ENCODE peak calls at places on chromosome 19, in six cellular contexts. One of them, this sample, is unnamed.

GRCh38 chr19:24033962-24034342 is 53.0 kb upstream of the ZNF254 start:
- DNase-seq in stimulated activated CD4-positive, alpha-beta T cell treated with anti-CD3 and anti-CD28 coated beads, TNF-alpha, amount 100 ng/mL, for 48 hours: no peak
- DNase-seq in B cell: peak
- DNase-seq in Ammon's horn: peak
- DNase-seq in glomerular endothelial cell: peak
- DNase-seq in brain microvascular endothelial cell: peak
- DNase-seq in this sample: peak

GRCh38 chr19:12987781-12988180 is 7.5 kb upstream of the NFIX start:
- DNase-seq in stimulated activated CD4-positive, alpha-beta T cell treated with anti-CD3 and anti-CD28 coated beads, TNF-alpha, amount 100 ng/mL, for 48 hours: no peak
- DNase-seq in glomerular endothelial cell: no peak
- DNase-seq in B cell: no peak
- DNase-seq in brain microvascular endothelial cell: no peak
- DNase-seq in Ammon's horn: no peak
- DNase-seq in this sample: no peak

GRCh38 chr19:48419158-48419920 is 25.9 kb downstream of the GRIN2D start:
- DNase-seq in glomerular endothelial cell: no peak
- DNase-seq in B cell: peak
- DNase-seq in stimulated activated CD4-positive, alpha-beta T cell treated with anti-CD3 and anti-CD28 coated beads, TNF-alpha, amount 100 ng/mL, for 48 hours: peak
- DNase-seq in Ammon's horn: peak
- DNase-seq in brain microvascular endothelial cell: peak
- DNase-seq in this sample: peak

GRCh38 chr19:55018633-55019032 is 19.4 kb downstream of the GP6 start:
- DNase-seq in glomerular endothelial cell: no peak
- DNase-seq in brain microvascular endothelial cell: no peak
- DNase-seq in stimulated activated CD4-positive, alpha-beta T cell treated with anti-CD3 and anti-CD28 coated beads, TNF-alpha, amount 100 ng/mL, for 48 hours: no peak
- DNase-seq in B cell: no peak
- DNase-seq in Ammon's horn: no peak
- DNase-seq in this sample: no peak

GRCh38 chr19:45172173-45172572 is 5.9 kb downstream of the TRAPPC6A start:
- DNase-seq in B cell: no peak
- DNase-seq in stimulated activated CD4-positive, alpha-beta T cell treated with anti-CD3 and anti-CD28 coated beads, TNF-alpha, amount 100 ng/mL, for 48 hours: no peak
- DNase-seq in Ammon's horn: no peak
- DNase-seq in glomerular endothelial cell: no peak
- DNase-seq in brain microvascular endothelial cell: no peak
- DNase-seq in this sample: no peak

GRCh38 chr19:27746691-27747380 is 1466.1 kb downstream of the UQCRFS1 start:
- DNase-seq in B cell: no peak
- DNase-seq in brain microvascular endothelial cell: peak
- DNase-seq in glomerular endothelial cell: no peak
- DNase-seq in stimulated activated CD4-positive, alpha-beta T cell treated with anti-CD3 and anti-CD28 coated beads, TNF-alpha, amount 100 ng/mL, for 48 hours: no peak
- DNase-seq in Ammon's horn: peak
- DNase-seq in this sample: no peak

GRCh38 chr19:10155834-10156233 is 36.1 kb upstream of the EIF3G start:
- DNase-seq in Ammon's horn: no peak
- DNase-seq in stimulated activated CD4-positive, alpha-beta T cell treated with anti-CD3 and anti-CD28 coated beads, TNF-alpha, amount 100 ng/mL, for 48 hours: no peak
- DNase-seq in glomerular endothelial cell: no peak
- DNase-seq in brain microvascular endothelial cell: no peak
- DNase-seq in B cell: no peak
- DNase-seq in this sample: no peak

GRCh38 chr19:2108251-2109016 is 11.7 kb downstream of the IZUMO4 start:
- DNase-seq in brain microvascular endothelial cell: no peak
- DNase-seq in glomerular endothelial cell: no peak
- DNase-seq in Ammon's horn: no peak
- DNase-seq in stimulated activated CD4-positive, alpha-beta T cell treated with anti-CD3 and anti-CD28 coated beads, TNF-alpha, amount 100 ng/mL, for 48 hours: no peak
- DNase-seq in B cell: no peak
- DNase-seq in this sample: no peak

This sample was measured in HL-60.